ENCODE peak calls at places on chromosomes 7 and 10, in four cellular contexts. D is T-helper 9 cell, Z is right cardiac atrium, K is fibroblast of lung. F is an unnamed sample.

GRCh38 chr10:5644930-5645329 is 21.5 kb downstream of the ASB13 start:
- DNase-seq in D (no peak), Z (no peak), K (no peak), F (no peak)

GRCh38 chr10:1217661-1218060 is 161.5 kb downstream of the WDR37 start:
- DNase-seq in D (no peak), Z (no peak), K (no peak), F (peak)

GRCh38 chr10:128520191-128520815 is 394.1 kb upstream of the MKI67 start:
- DNase-seq in D (no peak), Z (no peak), K (no peak), F (no peak)

GRCh38 chr10:124916098-124916584 is 25.8 kb upstream of the ZRANB1 start:
- DNase-seq in D (no peak), Z (no peak), K (peak), F (no peak)

GRCh38 chr7:95596183-95597135 is at the start of gene PDK4:
- DNase-seq in D (no peak), Z (peak), K (peak), F (peak)

GRCh38 chr10:110376021-110376773 is 71.5 kb upstream of the SMNDC1 start:
- DNase-seq in D (no peak), Z (peak), K (no peak), F (peak)

GRCh38 chr7:139820089-139820488 is 9.0 kb upstream of the TBXAS1 start:
- DNase-seq in D (no peak), Z (no peak), K (no peak), F (no peak)

GRCh38 chr10:9010093-9010492 is 955.6 kb downstream of the GATA3 start:
- DNase-seq in D (peak), Z (no peak), K (peak), F (no peak)

GRCh38 chr7:99365318-99366141 is 9.0 kb upstream of the ARPC1B start:
- DNase-seq in D (peak), Z (no peak), K (no peak), F (peak)

GRCh38 chr10:68647928-68648327 is 73.1 kb upstream of the CCAR1 start:
- DNase-seq in D (no peak), Z (no peak), K (peak), F (no peak)

GRCh38 chr7:77989981-77990566 is 191.5 kb downstream of the PHTF2 start:
- DNase-seq in D (no peak), Z (no peak), K (no peak), F (no peak)

F was measured in left lobe of liver.